ENCODE peak calls at places on chromosome 14, in ten cellular contexts. One of them, this sample, is unnamed.

GRCh38 chr14:56474419-56475022 is 105.1 kb upstream of the TMEM260 start:
- DNase-seq in CD4-positive, alpha-beta T cell: no peak
- DNase-seq in GM13976: peak; percentile 50
- DNase-seq in HCT116: peak; percentile 23
- DNase-seq in GM13977: peak; percentile 51
- DNase-seq in HL-60: peak; percentile 28
- DNase-seq in lower leg skin: no peak
- DNase-seq in right lobe of liver: no peak
- DNase-seq in transverse colon: no peak
- DNase-seq in A549: peak; percentile 19
- DNase-seq in this sample: peak; percentile 20

GRCh38 chr14:64053694-64054669 is 201.2 kb downstream of the SYNE2 start:
- DNase-seq in CD4-positive, alpha-beta T cell: no peak
- DNase-seq in GM13976: no peak
- DNase-seq in HCT116: no peak
- DNase-seq in GM13977: no peak
- DNase-seq in HL-60: no peak
- DNase-seq in lower leg skin: no peak
- DNase-seq in right lobe of liver: no peak
- DNase-seq in transverse colon: no peak
- DNase-seq in A549: no peak
- DNase-seq in this sample: no peak

GRCh38 chr14:26395726-26396125 is 202.1 kb downstream of the NOVA1 start:
- DNase-seq in CD4-positive, alpha-beta T cell: no peak
- DNase-seq in GM13976: no peak
- DNase-seq in HCT116: no peak
- DNase-seq in GM13977: no peak
- DNase-seq in HL-60: no peak
- DNase-seq in lower leg skin: no peak
- DNase-seq in right lobe of liver: no peak
- DNase-seq in transverse colon: no peak
- DNase-seq in A549: no peak
- DNase-seq in this sample: no peak

GRCh38 chr14:91019673-91020072 is 40.8 kb downstream of the RPS6KA5 start:
- DNase-seq in CD4-positive, alpha-beta T cell: no peak
- DNase-seq in GM13976: no peak
- DNase-seq in HCT116: no peak
- DNase-seq in GM13977: no peak
- DNase-seq in HL-60: no peak
- DNase-seq in lower leg skin: no peak
- DNase-seq in right lobe of liver: no peak
- DNase-seq in transverse colon: no peak
- DNase-seq in A549: no peak
- DNase-seq in this sample: no peak

GRCh38 chr14:37590096-37590809 is 4.8 kb downstream of the FOXA1 start:
- DNase-seq in CD4-positive, alpha-beta T cell: no peak
- DNase-seq in GM13976: no peak
- DNase-seq in HCT116: no peak
- DNase-seq in GM13977: peak; percentile 11
- DNase-seq in HL-60: no peak
- DNase-seq in lower leg skin: no peak
- DNase-seq in right lobe of liver: no peak
- DNase-seq in transverse colon: no peak
- DNase-seq in A549: no peak
- DNase-seq in this sample: no peak

GRCh38 chr14:80587096-80587724 is 354.3 kb downstream of the CEP128 start:
- DNase-seq in CD4-positive, alpha-beta T cell: no peak
- DNase-seq in GM13976: peak; percentile 22
- DNase-seq in HCT116: peak; percentile 21
- DNase-seq in GM13977: peak; percentile 17
- DNase-seq in HL-60: peak; percentile 1
- DNase-seq in lower leg skin: no peak
- DNase-seq in right lobe of liver: no peak
- DNase-seq in transverse colon: no peak
- DNase-seq in A549: no peak
- DNase-seq in this sample: no peak

GRCh38 chr14:47676301-47676617 is 854 bp upstream of the MDGA2 start:
- DNase-seq in CD4-positive, alpha-beta T cell: no peak
- DNase-seq in GM13976: no peak
- DNase-seq in HCT116: no peak
- DNase-seq in GM13977: no peak
- DNase-seq in HL-60: no peak
- DNase-seq in lower leg skin: no peak
- DNase-seq in right lobe of liver: no peak
- DNase-seq in transverse colon: no peak
- DNase-seq in A549: no peak
- DNase-seq in this sample: no peak

GRCh38 chr14:105974902-105975301 is 448.5 kb downstream of the TMEM121 start:
- DNase-seq in CD4-positive, alpha-beta T cell: peak; percentile 53
- DNase-seq in GM13976: peak; percentile 45
- DNase-seq in HCT116: peak; percentile 8
- DNase-seq in GM13977: peak; percentile 35
- DNase-seq in HL-60: no peak
- DNase-seq in lower leg skin: no peak
- DNase-seq in right lobe of liver: no peak
- DNase-seq in transverse colon: peak; percentile 19
- DNase-seq in A549: no peak
- DNase-seq in this sample: peak; percentile 41

GRCh38 chr14:64501326-64502171 is 2.1 kb downstream of the ZBTB25 start:
- DNase-seq in CD4-positive, alpha-beta T cell: no peak
- DNase-seq in GM13976: no peak
- DNase-seq in HCT116: no peak
- DNase-seq in GM13977: no peak
- DNase-seq in HL-60: no peak
- DNase-seq in lower leg skin: peak; percentile 52
- DNase-seq in right lobe of liver: peak; percentile 61
- DNase-seq in transverse colon: peak; percentile 68
- DNase-seq in A549: no peak
- DNase-seq in this sample: peak; percentile 38

GRCh38 chr14:56100556-56100955 is 17.7 kb upstream of the PELI2 start:
- DNase-seq in CD4-positive, alpha-beta T cell: no peak
- DNase-seq in GM13976: no peak
- DNase-seq in HCT116: no peak
- DNase-seq in GM13977: no peak
- DNase-seq in HL-60: no peak
- DNase-seq in lower leg skin: no peak
- DNase-seq in right lobe of liver: no peak
- DNase-seq in transverse colon: no peak
- DNase-seq in A549: no peak
- DNase-seq in this sample: no peak

GRCh38 chr14:69326611-69327010 is 66.7 kb downstream of the GALNT16 start:
- DNase-seq in CD4-positive, alpha-beta T cell: no peak
- DNase-seq in GM13976: no peak
- DNase-seq in HCT116: no peak
- DNase-seq in GM13977: no peak
- DNase-seq in HL-60: no peak
- DNase-seq in lower leg skin: no peak
- DNase-seq in right lobe of liver: no peak
- DNase-seq in transverse colon: peak; percentile 1
- DNase-seq in A549: no peak
- DNase-seq in this sample: no peak

GRCh38 chr14:33992274-33993050 is 41.6 kb upstream of the EGLN3 start:
- DNase-seq in CD4-positive, alpha-beta T cell: no peak
- DNase-seq in GM13976: no peak
- DNase-seq in HCT116: no peak
- DNase-seq in GM13977: no peak
- DNase-seq in HL-60: no peak
- DNase-seq in lower leg skin: no peak
- DNase-seq in right lobe of liver: no peak
- DNase-seq in transverse colon: no peak
- DNase-seq in A549: no peak
- DNase-seq in this sample: no peak

GRCh38 chr14:75379930-75380270 is 47.9 kb upstream of the JDP2 start:
- DNase-seq in CD4-positive, alpha-beta T cell: no peak
- DNase-seq in GM13976: no peak
- DNase-seq in HCT116: no peak
- DNase-seq in GM13977: no peak
- DNase-seq in HL-60: no peak
- DNase-seq in lower leg skin: no peak
- DNase-seq in right lobe of liver: no peak
- DNase-seq in transverse colon: no peak
- DNase-seq in A549: no peak
- DNase-seq in this sample: no peak

GRCh38 chr14:104802120-104802912 is 1.4 kb downstream of the ZBTB42 start:
- DNase-seq in CD4-positive, alpha-beta T cell: no peak
- DNase-seq in GM13976: no peak
- DNase-seq in HCT116: no peak
- DNase-seq in GM13977: no peak
- DNase-seq in HL-60: no peak
- DNase-seq in lower leg skin: no peak
- DNase-seq in right lobe of liver: peak; percentile 19
- DNase-seq in transverse colon: no peak
- DNase-seq in A549: no peak
- DNase-seq in this sample: no peak

GRCh38 chr14:22221508-22221907 is 367.5 kb downstream of the DAD1 start:
- DNase-seq in CD4-positive, alpha-beta T cell: no peak
- DNase-seq in GM13976: no peak
- DNase-seq in HCT116: peak; percentile 12
- DNase-seq in GM13977: peak; percentile 19
- DNase-seq in HL-60: no peak
- DNase-seq in lower leg skin: no peak
- DNase-seq in right lobe of liver: no peak
- DNase-seq in transverse colon: no peak
- DNase-seq in A549: peak; percentile 9
- DNase-seq in this sample: peak; percentile 14

DNA sequence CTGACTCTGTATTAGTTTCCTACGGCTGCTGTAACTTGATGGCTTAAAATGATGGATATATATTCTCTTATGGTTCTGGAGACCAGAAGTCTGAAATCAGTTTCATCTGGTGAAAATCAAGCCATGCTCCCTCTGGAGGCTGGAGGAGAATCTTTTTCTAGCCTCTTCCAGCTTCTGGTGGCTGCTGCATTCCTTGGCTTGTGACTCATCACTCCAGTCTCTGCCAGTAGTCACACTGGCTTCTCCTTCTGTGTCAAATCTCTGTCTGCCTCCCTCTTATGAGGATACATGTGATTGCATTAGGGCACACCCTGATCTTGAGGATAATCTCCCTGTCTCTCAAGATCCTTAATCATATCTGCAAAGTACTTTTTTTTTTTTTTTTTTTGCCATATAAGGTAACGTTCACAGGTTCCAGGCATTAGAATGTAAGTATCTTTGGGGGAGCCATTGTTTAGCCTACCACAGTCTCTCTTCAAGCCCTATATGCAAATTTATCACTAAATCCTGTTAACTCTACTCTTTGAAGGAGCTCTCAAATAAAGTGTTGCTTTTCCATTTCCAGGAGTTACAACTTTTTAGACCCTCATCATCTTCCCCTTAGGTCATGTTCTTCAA is 17.8 kb downstream of the DNAL1 start:
- DNase-seq in CD4-positive, alpha-beta T cell: no peak
- DNase-seq in GM13976: no peak
- DNase-seq in HCT116: peak; percentile 85
- DNase-seq in GM13977: no peak
- DNase-seq in HL-60: no peak
- DNase-seq in lower leg skin: peak; percentile 63
- DNase-seq in right lobe of liver: no peak
- DNase-seq in transverse colon: no peak
- DNase-seq in A549: peak; percentile 53
- DNase-seq in this sample: peak; percentile 65
- TF ChIP-seq CTCF in CD4-positive, alpha-beta T cell: no peak
- TF ChIP-seq CTCF in GM13976: no peak
- TF ChIP-seq CTCF in HCT116: peak; percentile 65
- TF ChIP-seq CTCF in GM13977: no peak
- TF ChIP-seq CTCF in HL-60: no peak
- TF ChIP-seq CTCF in lower leg skin: no peak
- TF ChIP-seq CTCF in right lobe of liver: no peak
- TF ChIP-seq CTCF in transverse colon: peak; percentile 33
- TF ChIP-seq CTCF in A549: peak; percentile 52
- TF ChIP-seq CTCF in this sample: peak; percentile 30

GRCh38 chr14:67482765-67483164 is 5.8 kb downstream of the TMEM229B start:
- DNase-seq in CD4-positive, alpha-beta T cell: no peak
- DNase-seq in GM13976: no peak
- DNase-seq in HCT116: no peak
- DNase-seq in GM13977: no peak
- DNase-seq in HL-60: no peak
- DNase-seq in lower leg skin: no peak
- DNase-seq in right lobe of liver: no peak
- DNase-seq in transverse colon: no peak
- DNase-seq in A549: no peak
- DNase-seq in this sample: no peak
- TF ChIP-seq CTCF in CD4-positive, alpha-beta T cell: no peak
- TF ChIP-seq CTCF in GM13976: no peak
- TF ChIP-seq CTCF in HCT116: no peak
- TF ChIP-seq CTCF in GM13977: no peak
- TF ChIP-seq CTCF in HL-60: no peak
- TF ChIP-seq CTCF in lower leg skin: no peak
- TF ChIP-seq CTCF in right lobe of liver: no peak
- TF ChIP-seq CTCF in transverse colon: no peak
- TF ChIP-seq CTCF in A549: no peak
- TF ChIP-seq CTCF in this sample: no peak

DNA sequence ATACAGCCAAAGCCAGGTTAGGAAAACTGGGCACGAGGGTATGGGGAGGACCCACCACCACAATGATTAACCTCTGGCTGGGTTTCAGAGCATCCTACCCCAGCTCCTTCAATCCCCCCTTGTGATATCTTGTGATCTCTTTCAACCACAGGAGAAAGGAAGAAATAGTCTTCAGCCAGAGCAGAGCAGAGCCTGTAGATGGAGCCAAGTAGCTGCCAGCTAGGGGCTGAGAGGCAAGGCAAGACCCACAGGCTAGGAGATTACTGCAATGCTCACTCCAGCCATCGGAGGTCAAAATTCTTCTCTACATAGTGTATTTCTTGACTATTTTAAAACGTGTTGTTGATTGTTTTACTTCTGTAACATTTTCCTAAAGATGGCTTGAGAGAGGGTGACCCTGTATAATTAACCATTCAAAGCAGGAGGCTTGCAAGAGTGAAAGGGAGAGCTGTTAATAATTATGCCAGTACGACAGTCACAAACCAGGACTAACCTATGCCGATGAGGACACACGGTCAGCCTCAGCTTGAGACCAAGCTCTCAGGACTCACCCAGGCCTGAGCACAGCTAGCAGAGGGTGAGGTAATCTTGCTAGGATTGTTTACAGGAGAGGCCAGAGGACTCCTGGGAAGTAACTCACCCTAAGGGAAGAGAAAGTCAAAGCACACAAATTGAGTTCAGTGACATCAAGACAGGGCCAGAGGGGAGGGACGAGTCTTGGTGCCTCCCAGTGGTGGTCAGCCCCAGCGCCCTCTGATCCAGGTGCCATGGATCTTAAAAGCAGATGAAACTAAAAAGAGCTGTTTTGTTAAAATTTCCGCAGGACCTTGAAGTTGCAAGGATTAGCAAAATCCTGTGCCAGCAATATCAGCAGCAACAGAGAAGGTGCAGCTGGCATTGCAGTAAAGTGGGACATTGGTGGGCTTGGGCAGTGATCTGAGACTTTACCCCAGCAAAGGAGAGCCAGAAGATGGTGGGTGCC is 29.8 kb upstream of the CDKN3 start:
- DNase-seq in CD4-positive, alpha-beta T cell: no peak
- DNase-seq in GM13976: no peak
- DNase-seq in HCT116: peak; percentile 49
- DNase-seq in GM13977: no peak
- DNase-seq in HL-60: peak; percentile 65
- DNase-seq in lower leg skin: no peak
- DNase-seq in right lobe of liver: peak; percentile 38
- DNase-seq in transverse colon: peak; percentile 41
- DNase-seq in A549: peak; percentile 38
- DNase-seq in this sample: peak; percentile 56
- TF ChIP-seq CTCF in CD4-positive, alpha-beta T cell: peak; percentile 46
- TF ChIP-seq CTCF in GM13976: peak; percentile 22
- TF ChIP-seq CTCF in HCT116: peak; percentile 79
- TF ChIP-seq CTCF in GM13977: peak; percentile 57
- TF ChIP-seq CTCF in HL-60: peak; percentile 28
- TF ChIP-seq CTCF in lower leg skin: no peak
- TF ChIP-seq CTCF in right lobe of liver: peak; percentile 10
- TF ChIP-seq CTCF in transverse colon: peak; percentile 32
- TF ChIP-seq CTCF in A549: peak; percentile 71
- TF ChIP-seq CTCF in this sample: no peak

GRCh38 chr14:39576258-39576657 is 144.0 kb upstream of the FBXO33 start:
- DNase-seq in CD4-positive, alpha-beta T cell: no peak
- DNase-seq in GM13976: no peak
- DNase-seq in HCT116: no peak
- DNase-seq in GM13977: no peak
- DNase-seq in HL-60: no peak
- DNase-seq in lower leg skin: no peak
- DNase-seq in right lobe of liver: no peak
- DNase-seq in transverse colon: no peak
- DNase-seq in A549: no peak
- DNase-seq in this sample: no peak
- TF ChIP-seq CTCF in CD4-positive, alpha-beta T cell: no peak
- TF ChIP-seq CTCF in GM13976: no peak
- TF ChIP-seq CTCF in HCT116: peak; percentile 46
- TF ChIP-seq CTCF in GM13977: no peak
- TF ChIP-seq CTCF in HL-60: no peak
- TF ChIP-seq CTCF in lower leg skin: no peak
- TF ChIP-seq CTCF in right lobe of liver: no peak
- TF ChIP-seq CTCF in transverse colon: no peak
- TF ChIP-seq CTCF in A549: no peak
- TF ChIP-seq CTCF in this sample: no peak